ENCODE peak calls at places on chromosomes 7 and 10, in seven cellular contexts. E, V, Z, P, I, W and R are unnamed samples.

GRCh38 chr7:34727464-34727995 is 69.5 kb downstream of the NPSR1 start:
- DNase-seq in E (no peak), V (no peak), Z (no peak), P (no peak), I (peak; percentile 9), W (no peak), R (no peak)

GRCh38 chr7:157865351-157866165 is 528.8 kb downstream of the DNAJB6 start:
- DNase-seq in E (no peak), V (no peak), Z (no peak), P (no peak), I (no peak), W (no peak), R (no peak)

GRCh38 chr7:25949672-25950487 is 202.1 kb upstream of the NFE2L3 start:
- DNase-seq in E (no peak), V (peak; percentile 62), Z (peak; percentile 36), P (no peak), I (peak; percentile 34), W (no peak), R (no peak)

GRCh38 chr10:97320480-97321031 is 1.5 kb downstream of the FRAT1 start:
- DNase-seq in E (peak; percentile 16), V (peak; percentile 36), Z (peak; percentile 29), P (no peak), I (no peak), W (no peak), R (peak; percentile 44)

GRCh38 chr10:132632851-132633684 is 95.5 kb downstream of the INPP5A start:
- DNase-seq in E (no peak), V (no peak), Z (no peak), P (no peak), I (no peak), W (no peak), R (no peak)

GRCh38 chr7:47148541-47149207 is 433.2 kb downstream of the TNS3 start:
- DNase-seq in E (no peak), V (no peak), Z (no peak), P (no peak), I (no peak), W (peak; percentile 9), R (no peak)

GRCh38 chr7:36565792-36566356 is 158.4 kb downstream of the AOAH start:
- DNase-seq in E (no peak), V (no peak), Z (no peak), P (no peak), I (no peak), W (peak; percentile 52), R (no peak)

GRCh38 chr10:2392145-2392812 is 655.0 kb upstream of the ADARB2 start:
- DNase-seq in E (no peak), V (no peak), Z (no peak), P (no peak), I (no peak), W (no peak), R (no peak)

GRCh38 chr10:50281967-50282522 is 30.7 kb upstream of the ASAH2 start:
- DNase-seq in E (no peak), V (no peak), Z (no peak), P (no peak), I (no peak), W (no peak), R (no peak)

GRCh38 chr7:43105521-43106120 is 6.8 kb upstream of the HECW1 start:
- DNase-seq in E (no peak), V (no peak), Z (no peak), P (no peak), I (no peak), W (no peak), R (no peak)

DNA sequence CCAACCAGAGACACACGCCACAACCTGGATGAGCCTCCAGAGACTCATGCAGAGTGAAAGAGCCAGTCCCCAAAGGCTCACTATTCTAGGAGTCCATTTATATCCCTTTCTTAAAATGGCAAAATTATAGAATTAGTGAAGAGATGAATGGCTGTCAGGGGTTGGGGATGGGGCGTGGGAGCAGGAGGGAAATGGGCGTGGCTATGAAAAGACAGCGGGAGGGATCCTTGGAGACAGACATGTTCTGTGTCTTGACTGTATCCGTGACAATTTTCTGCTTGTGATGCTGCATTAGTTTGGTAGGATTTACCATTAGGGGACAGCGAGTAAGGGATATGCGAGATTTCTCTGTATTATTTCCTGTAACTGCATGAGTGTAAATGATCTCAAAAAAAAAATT is 33.0 kb downstream of the FAM53B start:
- DNase-seq in E (no peak), V (no peak), Z (no peak), P (no peak), I (no peak), W (no peak), R (no peak)
- H3K4me1 ChIP-seq in E (peaks cover 66% of the 10 kb centered on the region), V (peaks cover 37% of the 10 kb centered on the region), Z (peaks cover 49% of the 10 kb centered on the region), P (peaks cover 73% of the 10 kb centered on the region), I (peaks cover 96% of the 10 kb centered on the region), W (no peaks in the 10 kb centered on the region), R (peaks cover 89% of the 10 kb centered on the region)

GRCh38 chr7:91446819-91447218 is 182.6 kb downstream of the FZD1 start:
- DNase-seq in E (no peak), V (no peak), Z (no peak), P (no peak), I (no peak), W (no peak), R (no peak)

GRCh38 chr7:91443862-91444261 is 179.6 kb downstream of the FZD1 start:
- DNase-seq in E (no peak), V (no peak), Z (no peak), P (no peak), I (no peak), W (no peak), R (no peak)
- H3K27ac ChIP-seq in E (no peak overlapping the region), V (no peak overlapping the region), Z (no peak overlapping the region), P (no peak overlapping the region), I (no peak overlapping the region), W (no peak overlapping the region), R (no peak overlapping the region)

DNA sequence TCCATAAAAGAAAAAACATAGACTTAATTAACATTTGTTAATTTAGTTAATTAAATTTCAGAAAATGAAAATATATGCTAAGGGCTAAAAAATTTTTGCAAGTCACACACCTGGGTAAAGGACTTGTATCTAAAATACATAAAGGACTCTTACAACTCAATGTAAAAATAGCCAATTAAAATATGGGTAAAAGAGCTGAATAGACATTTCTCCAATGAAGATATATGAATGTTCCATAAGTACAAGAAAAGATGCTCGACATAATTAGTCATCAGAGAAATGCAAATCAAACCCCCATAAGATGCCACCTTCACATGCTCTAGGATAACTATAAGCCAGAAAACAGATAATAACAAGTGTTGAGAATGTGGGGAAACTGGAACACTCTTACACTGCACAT is 144.4 kb upstream of the NOBOX start:
- DNase-seq in E (no peak), V (no peak), Z (no peak), P (no peak), I (no peak), W (no peak), R (no peak)
- H3K9me3 ChIP-seq in E (no peaks in the 10 kb centered on the region), V (no peaks in the 10 kb centered on the region), Z (no peaks in the 10 kb centered on the region), P (no peaks in the 10 kb centered on the region), I (no peaks in the 10 kb centered on the region), W (no peaks in the 10 kb centered on the region), R (no peaks in the 10 kb centered on the region)

GRCh38 chr10:46312953-46313352 is 26.2 kb downstream of the ANTXRL start:
- DNase-seq in E (no peak), V (no peak), Z (no peak), P (no peak), I (no peak), W (no peak), R (no peak)
- H3K4me1 ChIP-seq in E (no peaks in the 10 kb centered on the region), V (no peaks in the 10 kb centered on the region), Z (peaks cover 1% of the 10 kb centered on the region), P (no peaks in the 10 kb centered on the region), I (no peaks in the 10 kb centered on the region), W (no peaks in the 10 kb centered on the region), R (no peaks in the 10 kb centered on the region)

GRCh38 chr10:34286136-34286739 is 528.9 kb downstream of the PARD3 start:
- DNase-seq in E (no peak), V (no peak), Z (no peak), P (no peak), I (no peak), W (no peak), R (no peak)

GRCh38 chr10:34280599-34281374 is 534.3 kb downstream of the PARD3 start:
- DNase-seq in E (no peak), V (no peak), Z (no peak), P (peak; percentile 12), I (no peak), W (peak; percentile 98), R (no peak)

GRCh38 chr10:34282186-34282585 is 532.9 kb downstream of the PARD3 start:
- DNase-seq in E (no peak), V (no peak), Z (no peak), P (no peak), I (no peak), W (no peak), R (no peak)

DNA sequence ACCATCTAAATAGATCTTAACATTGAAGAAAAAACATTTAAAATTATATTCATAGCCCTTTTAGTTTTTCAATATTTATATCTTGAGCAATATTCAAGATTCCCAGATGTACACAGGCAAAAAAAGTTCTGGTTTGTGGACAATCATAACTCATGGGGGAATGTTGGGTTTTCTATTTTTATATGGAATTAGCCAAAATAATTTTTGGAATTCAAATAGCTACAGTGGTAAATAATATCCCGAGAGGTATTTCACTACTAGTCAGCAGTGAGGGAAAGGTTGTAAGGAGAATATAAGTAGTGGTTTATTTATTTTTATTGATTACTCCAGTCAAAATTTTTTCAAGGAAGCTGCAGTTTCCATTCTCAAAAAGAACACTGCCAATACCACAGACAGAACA is 533.4 kb downstream of the PARD3 start:
- DNase-seq in E (no peak), V (no peak), Z (no peak), P (no peak), I (no peak), W (no peak), R (no peak)
- H3K27ac ChIP-seq in E (no peak overlapping the region), V (peak overlapping the region; percentile 14), Z (no peak overlapping the region), P (no peak overlapping the region), I (no peak overlapping the region), W (no peak overlapping the region), R (no peak overlapping the region)

DNA sequence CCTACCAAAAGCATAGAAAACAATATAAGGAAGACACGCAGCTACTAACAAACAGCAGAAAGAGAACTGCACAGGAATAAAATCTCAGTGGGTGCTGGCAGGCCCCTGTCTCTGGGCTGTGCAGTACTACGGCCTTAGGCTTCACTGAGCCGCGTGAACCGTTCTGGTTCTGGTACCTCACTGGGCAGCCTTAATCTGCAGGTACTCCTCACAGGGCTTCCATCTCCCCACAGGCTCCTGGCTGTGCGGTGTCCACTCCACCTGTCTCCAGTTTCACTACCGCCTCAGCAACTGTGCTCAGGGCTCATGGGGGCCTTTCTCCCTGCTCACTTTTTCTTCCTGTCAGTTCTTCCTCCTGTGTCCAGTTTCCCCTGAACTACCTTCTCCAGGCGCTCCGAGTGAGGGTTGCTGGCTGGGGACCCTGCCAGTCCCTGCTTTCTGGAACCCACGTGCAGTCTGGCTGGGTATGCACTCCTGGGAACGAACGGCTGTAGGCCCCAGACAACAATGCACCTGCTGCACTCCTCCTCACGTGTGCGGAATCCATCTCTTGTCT is 75.7 kb downstream of the VIPR2 start:
- DNase-seq in E (no peak), V (no peak), Z (no peak), P (peak; percentile 4), I (no peak), W (no peak), R (no peak)
- H3K9me3 ChIP-seq in E (no peaks in the 10 kb centered on the region), V (no peaks in the 10 kb centered on the region), Z (no peaks in the 10 kb centered on the region), P (no peaks in the 10 kb centered on the region), I (no peaks in the 10 kb centered on the region), W (no peaks in the 10 kb centered on the region), R (no peaks in the 10 kb centered on the region)

GRCh38 chr7:151691449-151691848 is 171.8 kb upstream of the RHEB start:
- DNase-seq in E (no peak), V (no peak), Z (no peak), P (no peak), I (no peak), W (no peak), R (no peak)
- H3K4me1 ChIP-seq in E (no peaks in the 10 kb centered on the region), V (peaks cover 5% of the 10 kb centered on the region), Z (peaks cover 34% of the 10 kb centered on the region), P (peaks cover 69% of the 10 kb centered on the region), I (no peaks in the 10 kb centered on the region), W (peaks cover 16% of the 10 kb centered on the region), R (no peaks in the 10 kb centered on the region)

GRCh38 chr10:69087600-69088470 is at the start of gene SRGN:
- DNase-seq in E (peak; percentile 54), V (peak; percentile 67), Z (peak; percentile 81), P (peak; percentile 88), I (peak; percentile 91), W (peak; percentile 95), R (peak; percentile 89)
- H3K27ac ChIP-seq in E (peak within 1 kb of the TSS; percentile 97), V (peak within 1 kb of the TSS; percentile 81), Z (peak within 1 kb of the TSS; percentile 89), P (peak within 1 kb of the TSS; percentile 96), I (peak within 1 kb of the TSS; percentile 99), W (peak within 1 kb of the TSS; percentile 5), R (peak within 1 kb of the TSS; percentile 98)